ENCODE peak calls at places on chromosomes 3 and 15, in nine cellular contexts. One of them, this sample, is unnamed.

GRCh38 chr3:51397389-51397788 is 6.3 kb downstream of the RBM15B start:
- DNase-seq in AG09309: no peak
- DNase-seq in kidney epithelial cell: no peak
- DNase-seq in GM12865: no peak
- DNase-seq in GM10248: no peak
- DNase-seq in cardiac muscle cell: no peak
- DNase-seq in uterus: no peak
- DNase-seq in lower lobe of right lung: no peak
- DNase-seq in heart right ventricle: no peak
- DNase-seq in this sample: no peak

GRCh38 chr15:97684249-97684648 is 276.3 kb upstream of the ARRDC4 start:
- DNase-seq in AG09309: no peak
- DNase-seq in kidney epithelial cell: no peak
- DNase-seq in GM12865: no peak
- DNase-seq in GM10248: no peak
- DNase-seq in cardiac muscle cell: no peak
- DNase-seq in uterus: no peak
- DNase-seq in lower lobe of right lung: no peak
- DNase-seq in heart right ventricle: no peak
- DNase-seq in this sample: no peak

GRCh38 chr15:59247364-59247763 is 40.7 kb downstream of the LDHAL6B start:
- DNase-seq in AG09309: peak; percentile 40
- DNase-seq in kidney epithelial cell: peak; percentile 41
- DNase-seq in GM12865: peak; percentile 87
- DNase-seq in GM10248: no peak
- DNase-seq in cardiac muscle cell: peak; percentile 89
- DNase-seq in uterus: no peak
- DNase-seq in lower lobe of right lung: peak; percentile 51
- DNase-seq in heart right ventricle: peak; percentile 62
- DNase-seq in this sample: peak; percentile 69

GRCh38 chr3:84074767-84075166 is 884.0 kb upstream of the CADM2 start:
- DNase-seq in AG09309: no peak
- DNase-seq in kidney epithelial cell: peak; percentile 26
- DNase-seq in GM12865: no peak
- DNase-seq in GM10248: no peak
- DNase-seq in cardiac muscle cell: no peak
- DNase-seq in uterus: no peak
- DNase-seq in lower lobe of right lung: no peak
- DNase-seq in heart right ventricle: no peak
- DNase-seq in this sample: no peak

GRCh38 chr3:125959317-125960065 is 9.5 kb upstream of the ROPN1B start:
- DNase-seq in AG09309: no peak
- DNase-seq in kidney epithelial cell: no peak
- DNase-seq in GM12865: no peak
- DNase-seq in GM10248: no peak
- DNase-seq in cardiac muscle cell: no peak
- DNase-seq in uterus: no peak
- DNase-seq in lower lobe of right lung: peak; percentile 41
- DNase-seq in heart right ventricle: no peak
- DNase-seq in this sample: no peak

GRCh38 chr3:41638381-41638780 is 323.5 kb downstream of the ULK4 start:
- DNase-seq in AG09309: no peak
- DNase-seq in kidney epithelial cell: no peak
- DNase-seq in GM12865: no peak
- DNase-seq in GM10248: no peak
- DNase-seq in cardiac muscle cell: no peak
- DNase-seq in uterus: no peak
- DNase-seq in lower lobe of right lung: no peak
- DNase-seq in heart right ventricle: no peak
- DNase-seq in this sample: no peak

GRCh38 chr15:47384316-47384715 is 333.0 kb upstream of the SEMA6D start:
- DNase-seq in AG09309: peak; percentile 10
- DNase-seq in kidney epithelial cell: peak; percentile 65
- DNase-seq in GM12865: no peak
- DNase-seq in GM10248: no peak
- DNase-seq in cardiac muscle cell: peak; percentile 64
- DNase-seq in uterus: peak; percentile 20
- DNase-seq in lower lobe of right lung: no peak
- DNase-seq in heart right ventricle: peak; percentile 5
- DNase-seq in this sample: no peak

GRCh38 chr3:120646771-120647449 is 35.1 kb downstream of the HGD start:
- DNase-seq in AG09309: no peak
- DNase-seq in kidney epithelial cell: no peak
- DNase-seq in GM12865: no peak
- DNase-seq in GM10248: no peak
- DNase-seq in cardiac muscle cell: no peak
- DNase-seq in uterus: no peak
- DNase-seq in lower lobe of right lung: no peak
- DNase-seq in heart right ventricle: peak; percentile 8
- DNase-seq in this sample: no peak

GRCh38 chr3:124277516-124277890 is 285.6 kb upstream of the ROPN1 start:
- DNase-seq in AG09309: no peak
- DNase-seq in kidney epithelial cell: no peak
- DNase-seq in GM12865: no peak
- DNase-seq in GM10248: no peak
- DNase-seq in cardiac muscle cell: no peak
- DNase-seq in uterus: peak; percentile 44
- DNase-seq in lower lobe of right lung: no peak
- DNase-seq in heart right ventricle: peak; percentile 53
- DNase-seq in this sample: no peak

GRCh38 chr3:60775956-60776355 is 475.3 kb downstream of the FHIT start:
- DNase-seq in AG09309: no peak
- DNase-seq in kidney epithelial cell: no peak
- DNase-seq in GM12865: no peak
- DNase-seq in GM10248: no peak
- DNase-seq in cardiac muscle cell: no peak
- DNase-seq in uterus: no peak
- DNase-seq in lower lobe of right lung: no peak
- DNase-seq in heart right ventricle: no peak
- DNase-seq in this sample: no peak

GRCh38 chr15:90376789-90377188 is 11.3 kb upstream of the IQGAP1 start:
- DNase-seq in AG09309: no peak
- DNase-seq in kidney epithelial cell: no peak
- DNase-seq in GM12865: peak; percentile 52
- DNase-seq in GM10248: no peak
- DNase-seq in cardiac muscle cell: no peak
- DNase-seq in uterus: no peak
- DNase-seq in lower lobe of right lung: no peak
- DNase-seq in heart right ventricle: peak; percentile 32
- DNase-seq in this sample: no peak

GRCh38 chr15:81338422-81339007 is 14.6 kb upstream of the STARD5 start:
- DNase-seq in AG09309: peak; percentile 91
- DNase-seq in kidney epithelial cell: no peak
- DNase-seq in GM12865: no peak
- DNase-seq in GM10248: no peak
- DNase-seq in cardiac muscle cell: no peak
- DNase-seq in uterus: peak; percentile 78
- DNase-seq in lower lobe of right lung: no peak
- DNase-seq in heart right ventricle: peak; percentile 24
- DNase-seq in this sample: no peak

GRCh38 chr3:43737001-43737440 is 46.3 kb downstream of the ABHD5 start:
- DNase-seq in AG09309: no peak
- DNase-seq in kidney epithelial cell: no peak
- DNase-seq in GM12865: no peak
- DNase-seq in GM10248: no peak
- DNase-seq in cardiac muscle cell: no peak
- DNase-seq in uterus: no peak
- DNase-seq in lower lobe of right lung: no peak
- DNase-seq in heart right ventricle: no peak
- DNase-seq in this sample: no peak

GRCh38 chr3:43748179-43748578 is 57.4 kb downstream of the ABHD5 start:
- DNase-seq in AG09309: no peak
- DNase-seq in kidney epithelial cell: no peak
- DNase-seq in GM12865: no peak
- DNase-seq in GM10248: no peak
- DNase-seq in cardiac muscle cell: no peak
- DNase-seq in uterus: no peak
- DNase-seq in lower lobe of right lung: no peak
- DNase-seq in heart right ventricle: no peak
- DNase-seq in this sample: no peak

GRCh38 chr3:43747641-43748040 is 56.9 kb downstream of the ABHD5 start:
- DNase-seq in AG09309: no peak
- DNase-seq in kidney epithelial cell: no peak
- DNase-seq in GM12865: no peak
- DNase-seq in GM10248: no peak
- DNase-seq in cardiac muscle cell: no peak
- DNase-seq in uterus: no peak
- DNase-seq in lower lobe of right lung: no peak
- DNase-seq in heart right ventricle: no peak
- DNase-seq in this sample: no peak

GRCh38 chr3:43738305-43738704 is 47.6 kb downstream of the ABHD5 start:
- DNase-seq in AG09309: no peak
- DNase-seq in kidney epithelial cell: no peak
- DNase-seq in GM12865: no peak
- DNase-seq in GM10248: no peak
- DNase-seq in cardiac muscle cell: no peak
- DNase-seq in uterus: no peak
- DNase-seq in lower lobe of right lung: no peak
- DNase-seq in heart right ventricle: no peak
- DNase-seq in this sample: no peak

GRCh38 chr3:43742935-43743334 is 52.2 kb downstream of the ABHD5 start:
- DNase-seq in AG09309: no peak
- DNase-seq in kidney epithelial cell: no peak
- DNase-seq in GM12865: no peak
- DNase-seq in GM10248: no peak
- DNase-seq in cardiac muscle cell: no peak
- DNase-seq in uterus: no peak
- DNase-seq in lower lobe of right lung: no peak
- DNase-seq in heart right ventricle: no peak
- DNase-seq in this sample: no peak
- TF ChIP-seq CTCF in AG09309: peak; percentile 15
- TF ChIP-seq CTCF in kidney epithelial cell: peak; percentile 12
- TF ChIP-seq CTCF in GM12865: no peak
- TF ChIP-seq CTCF in GM10248: no peak
- TF ChIP-seq CTCF in cardiac muscle cell: peak; percentile 6
- TF ChIP-seq CTCF in uterus: no peak
- TF ChIP-seq CTCF in lower lobe of right lung: no peak
- TF ChIP-seq CTCF in heart right ventricle: peak; percentile 23
- TF ChIP-seq CTCF in this sample: no peak

GRCh38 chr3:56089739-56090138 is 378.5 kb downstream of the ERC2 start:
- DNase-seq in AG09309: no peak
- DNase-seq in kidney epithelial cell: no peak
- DNase-seq in GM12865: no peak
- DNase-seq in GM10248: no peak
- DNase-seq in cardiac muscle cell: no peak
- DNase-seq in uterus: no peak
- DNase-seq in lower lobe of right lung: no peak
- DNase-seq in heart right ventricle: no peak
- DNase-seq in this sample: no peak
- TF ChIP-seq CTCF in AG09309: no peak
- TF ChIP-seq CTCF in kidney epithelial cell: no peak
- TF ChIP-seq CTCF in GM12865: no peak
- TF ChIP-seq CTCF in GM10248: no peak
- TF ChIP-seq CTCF in cardiac muscle cell: no peak
- TF ChIP-seq CTCF in uterus: no peak
- TF ChIP-seq CTCF in lower lobe of right lung: no peak
- TF ChIP-seq CTCF in heart right ventricle: no peak
- TF ChIP-seq CTCF in this sample: no peak

GRCh38 chr3:129624347-129625070 is 18.0 kb upstream of the PLXND1 start:
- DNase-seq in AG09309: no peak
- DNase-seq in kidney epithelial cell: no peak
- DNase-seq in GM12865: no peak
- DNase-seq in GM10248: no peak
- DNase-seq in cardiac muscle cell: no peak
- DNase-seq in uterus: peak; percentile 42
- DNase-seq in lower lobe of right lung: peak; percentile 58
- DNase-seq in heart right ventricle: peak; percentile 26
- DNase-seq in this sample: no peak

GRCh38 chr3:129623447-129624118 is 17.1 kb upstream of the PLXND1 start:
- DNase-seq in AG09309: no peak
- DNase-seq in kidney epithelial cell: no peak
- DNase-seq in GM12865: no peak
- DNase-seq in GM10248: no peak
- DNase-seq in cardiac muscle cell: no peak
- DNase-seq in uterus: peak; percentile 58
- DNase-seq in lower lobe of right lung: peak; percentile 84
- DNase-seq in heart right ventricle: peak; percentile 91
- DNase-seq in this sample: no peak

GRCh38 chr3:129626744-129627349 is 20.4 kb upstream of the PLXND1 start:
- DNase-seq in AG09309: no peak
- DNase-seq in kidney epithelial cell: no peak
- DNase-seq in GM12865: peak; percentile 91
- DNase-seq in GM10248: peak; percentile 97
- DNase-seq in cardiac muscle cell: peak; percentile 89
- DNase-seq in uterus: peak; percentile 91
- DNase-seq in lower lobe of right lung: peak; percentile 98
- DNase-seq in heart right ventricle: peak; percentile 95
- DNase-seq in this sample: peak; percentile 100

GRCh38 chr3:129627350-129628168 is 21.1 kb upstream of the PLXND1 start:
- DNase-seq in AG09309: no peak
- DNase-seq in kidney epithelial cell: no peak
- DNase-seq in GM12865: peak; percentile 86
- DNase-seq in GM10248: peak; percentile 85
- DNase-seq in cardiac muscle cell: peak; percentile 78
- DNase-seq in uterus: peak; percentile 75
- DNase-seq in lower lobe of right lung: peak; percentile 83
- DNase-seq in heart right ventricle: peak; percentile 77
- DNase-seq in this sample: peak; percentile 86

DNA sequence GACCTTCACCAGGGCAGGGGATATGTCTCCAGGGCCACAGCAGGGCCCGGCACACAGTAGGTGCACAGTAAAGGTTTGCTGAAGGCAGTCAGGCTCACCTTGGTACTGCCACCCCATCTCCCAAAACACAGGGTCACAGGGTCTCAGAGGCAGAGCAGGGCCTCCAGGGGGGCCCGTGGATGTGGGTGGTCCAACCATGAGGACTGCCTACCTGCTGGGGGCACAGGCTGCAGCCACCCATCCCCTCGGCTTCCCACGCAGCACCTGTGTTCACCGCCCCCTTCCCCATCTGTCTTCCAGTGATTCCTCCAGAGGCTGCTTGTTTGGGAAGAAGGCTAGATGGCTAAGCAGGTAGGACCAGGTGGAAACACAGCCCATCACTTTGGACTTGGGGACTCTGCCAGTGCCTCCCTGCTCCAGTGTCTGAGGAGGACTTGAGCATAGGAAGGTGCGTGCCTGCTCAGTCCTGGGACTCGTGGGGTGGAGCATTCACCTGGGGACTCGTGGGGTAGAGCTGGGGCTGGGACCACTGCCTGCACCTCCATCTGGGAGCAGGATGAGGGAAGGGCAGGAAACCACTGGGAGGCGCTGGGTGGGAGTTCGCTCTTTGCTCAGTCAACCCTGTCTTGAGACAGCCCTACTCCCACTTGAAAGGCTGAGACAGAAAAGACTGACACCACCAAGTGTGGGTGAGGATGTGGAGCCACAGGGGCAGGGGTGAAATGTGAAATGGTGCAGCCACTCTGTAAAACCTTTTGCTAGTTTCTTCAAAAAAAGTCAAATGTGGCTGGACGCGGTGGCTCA is 18.8 kb upstream of the PLXND1 start:
- DNase-seq in AG09309: no peak
- DNase-seq in kidney epithelial cell: no peak
- DNase-seq in GM12865: no peak
- DNase-seq in GM10248: no peak
- DNase-seq in cardiac muscle cell: no peak
- DNase-seq in uterus: peak; percentile 32
- DNase-seq in lower lobe of right lung: peak; percentile 44
- DNase-seq in heart right ventricle: peak; percentile 18
- DNase-seq in this sample: no peak
- TF ChIP-seq CTCF in AG09309: no peak
- TF ChIP-seq CTCF in kidney epithelial cell: peak; percentile 31
- TF ChIP-seq CTCF in GM12865: no peak
- TF ChIP-seq CTCF in GM10248: no peak
- TF ChIP-seq CTCF in cardiac muscle cell: peak; percentile 21
- TF ChIP-seq CTCF in uterus: no peak
- TF ChIP-seq CTCF in lower lobe of right lung: no peak
- TF ChIP-seq CTCF in heart right ventricle: peak; percentile 6
- TF ChIP-seq CTCF in this sample: peak; percentile 37

GRCh38 chr15:78438595-78439285 is 724 bp downstream of the IREB2 start:
- DNase-seq in AG09309: no peak
- DNase-seq in kidney epithelial cell: no peak
- DNase-seq in GM12865: peak; percentile 41
- DNase-seq in GM10248: peak; percentile 24
- DNase-seq in cardiac muscle cell: peak; percentile 61
- DNase-seq in uterus: no peak
- DNase-seq in lower lobe of right lung: no peak
- DNase-seq in heart right ventricle: peak; percentile 21
- DNase-seq in this sample: peak; percentile 17
- TF ChIP-seq CTCF in AG09309: peak; percentile 46
- TF ChIP-seq CTCF in kidney epithelial cell: peak; percentile 31
- TF ChIP-seq CTCF in GM12865: peak; percentile 6
- TF ChIP-seq CTCF in GM10248: peak; percentile 11
- TF ChIP-seq CTCF in cardiac muscle cell: peak; percentile 44
- TF ChIP-seq CTCF in uterus: no peak
- TF ChIP-seq CTCF in lower lobe of right lung: no peak
- TF ChIP-seq CTCF in heart right ventricle: peak; percentile 27
- TF ChIP-seq CTCF in this sample: no peak